ENCODE peak calls at places on chromosomes 11 and 22, in six cellular contexts. F is neural progenitor cell; O is foreskin fibroblast; L is Jurkat, Clone E6-1; J is astrocyte of the cerebellum; Q is fibroblast of pulmonary artery. T is an unnamed sample.

GRCh38 chr11:76086713-76087635 is 119.3 kb downstream of the WNT11 start:
- DNase-seq in F (no peak), O (peak), L (no peak), J (no peak), Q (peak), T (peak)

GRCh38 chr11:133793271-133793848 is 52.0 kb downstream of the SPATA19 start:
- DNase-seq in F (no peak), O (no peak), L (no peak), J (no peak), Q (no peak), T (no peak)

GRCh38 chr22:28855355-28856094 is 27.8 kb upstream of the ZNRF3 start:
- DNase-seq in F (peak), O (peak), L (peak), J (peak), Q (peak), T (peak)

GRCh38 chr11:29343465-29344333 is 673.1 kb downstream of the KCNA4 start:
- DNase-seq in F (peak), O (no peak), L (peak), J (no peak), Q (peak), T (no peak)

GRCh38 chr11:60852639-60853468 is 2.9 kb downstream of the PTGDR2 start:
- DNase-seq in F (peak), O (no peak), L (no peak), J (no peak), Q (no peak), T (no peak)

GRCh38 chr11:130179396-130180306 is 20.1 kb downstream of the ST14 start:
- DNase-seq in F (no peak), O (no peak), L (no peak), J (no peak), Q (no peak), T (no peak)

GRCh38 chr11:61350336-61350735 is 11.3 kb downstream of the CYB561A3 start:
- DNase-seq in F (no peak), O (no peak), L (no peak), J (no peak), Q (no peak), T (no peak)

GRCh38 chr22:25120093-25120561 is 79.5 kb upstream of the CRYBB3 start:
- DNase-seq in F (peak), O (no peak), L (peak), J (no peak), Q (peak), T (no peak)

GRCh38 chr11:16778286-16778685 is 39.8 kb downstream of the C11orf58 start:
- DNase-seq in F (no peak), O (no peak), L (no peak), J (no peak), Q (no peak), T (no peak)

GRCh38 chr22:43197271-43197941 is 10.5 kb upstream of the TTLL12 start:
- DNase-seq in F (no peak), O (peak), L (no peak), J (no peak), Q (peak), T (no peak)

GRCh38 chr11:94151903-94152677 is 23.4 kb downstream of the PANX1 start:
- DNase-seq in F (no peak), O (peak), L (no peak), J (no peak), Q (peak), T (no peak)

GRCh38 chr22:48635825-48636224 is 1191.8 kb downstream of the BRD1 start:
- DNase-seq in F (no peak), O (no peak), L (peak), J (no peak), Q (no peak), T (no peak)

GRCh38 chr11:19723572-19724342 is 11.1 kb downstream of the NAV2 start:
- DNase-seq in F (no peak), O (peak), L (peak), J (no peak), Q (peak), T (no peak)

GRCh38 chr11:35539781-35540281 is 14.4 kb upstream of the PAMR1 start:
- DNase-seq in F (no peak), O (peak), L (no peak), J (no peak), Q (peak), T (peak)

GRCh38 chr11:17171342-17171741 is 36.4 kb downstream of the PIK3C2A start:
- DNase-seq in F (no peak), O (no peak), L (no peak), J (peak), Q (peak), T (peak)

GRCh38 chr11:7572001-7572712 is 58.4 kb downstream of the PPFIBP2 start:
- DNase-seq in F (no peak), O (no peak), L (no peak), J (no peak), Q (no peak), T (no peak)

GRCh38 chr22:45435544-45436139 is 22.1 kb downstream of the RIBC2 start:
- DNase-seq in F (peak), O (peak), L (peak), J (peak), Q (peak), T (peak)

GRCh38 chr11:132101861-132102260 is 731.4 kb downstream of the NTM start:
- DNase-seq in F (no peak), O (no peak), L (no peak), J (peak), Q (peak), T (no peak)

GRCh38 chr11:47156333-47156732 is 20.3 kb downstream of the ARFGAP2 start:
- DNase-seq in F (no peak), O (no peak), L (no peak), J (no peak), Q (no peak), T (no peak)

GRCh38 chr11:80837051-80837450 is 1396.2 kb upstream of the TENM4 start:
- DNase-seq in F (no peak), O (no peak), L (no peak), J (no peak), Q (no peak), T (no peak)

GRCh38 chr22:20937794-20938148 is 20.6 kb downstream of the CRKL start:
- DNase-seq in F (no peak), O (no peak), L (no peak), J (no peak), Q (no peak), T (no peak)

GRCh38 chr22:48694296-48694883 is 1133.3 kb downstream of the BRD1 start:
- DNase-seq in F (no peak), O (no peak), L (no peak), J (no peak), Q (no peak), T (no peak)

GRCh38 chr11:67357831-67358555 is 4.6 kb upstream of the POLD4 start:
- DNase-seq in F (no peak), O (no peak), L (no peak), J (no peak), Q (peak), T (no peak)

GRCh38 chr11:68924073-68924925 is 20.6 kb downstream of the IGHMBP2 start:
- DNase-seq in F (no peak), O (no peak), L (no peak), J (no peak), Q (no peak), T (no peak)

GRCh38 chr11:123187670-123188507 is 7.2 kb downstream of the CLMP start:
- DNase-seq in F (peak), O (peak), L (no peak), J (no peak), Q (peak), T (no peak)

GRCh38 chr11:9249252-9249651 is 15.9 kb downstream of the DENND5A start:
- DNase-seq in F (no peak), O (no peak), L (no peak), J (no peak), Q (no peak), T (no peak)
- H3K4me3 ChIP-seq in F (no peak), O (no peak), L (no peak), J (no peak), Q (no peak), T (no peak)

DNA sequence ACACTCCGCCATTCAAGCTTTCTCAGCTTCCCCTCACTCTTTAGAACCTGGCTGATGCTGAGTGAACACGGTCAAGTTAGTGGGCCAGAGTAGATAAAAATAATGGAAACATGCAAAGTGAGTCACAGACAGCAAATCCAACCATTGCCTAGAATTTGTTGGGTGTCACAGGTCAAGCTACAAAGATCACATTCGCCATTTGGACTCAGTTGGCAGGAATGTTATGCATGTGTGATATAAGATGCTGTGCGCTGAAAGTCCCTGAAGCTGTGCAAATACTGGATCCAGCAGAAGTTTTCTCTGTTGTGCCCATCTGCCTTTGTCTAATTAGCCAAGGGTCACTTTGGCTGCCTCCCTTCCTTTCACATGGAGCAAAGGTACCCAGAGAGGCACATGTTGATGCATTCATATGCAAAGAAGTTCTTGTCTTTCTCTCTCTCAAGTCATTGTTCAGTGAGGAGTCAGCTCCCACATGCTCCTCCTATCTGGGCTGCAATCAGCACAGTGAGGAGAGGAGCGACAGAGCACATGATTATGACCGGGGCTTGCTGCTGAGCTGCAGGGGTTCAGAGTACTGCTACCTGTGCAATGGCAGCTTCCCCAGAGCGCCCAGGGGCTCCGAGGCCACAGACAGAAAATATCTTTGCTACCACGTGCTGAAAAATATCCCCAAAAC is 39.7 kb downstream of the FLI1 start:
- DNase-seq in F (peak), O (peak), L (peak), J (no peak), Q (no peak), T (no peak)
- H3K4me3 ChIP-seq in F (peak), O (no peak), L (peak), J (no peak), Q (no peak), T (no peak)

GRCh38 chr11:72069787-72070251 is 10.5 kb downstream of the NUMA1 start:
- DNase-seq in F (peak), O (peak), L (no peak), J (peak), Q (peak), T (peak)
- H3K4me3 ChIP-seq in F (no peak), O (peak), L (no peak), J (no peak), Q (no peak), T (no peak)

GRCh38 chr22:35343664-35344550 is 37.0 kb upstream of the HMOX1 start:
- DNase-seq in F (no peak), O (no peak), L (no peak), J (no peak), Q (no peak), T (no peak)

GRCh38 chr22:35346596-35347220 is 34.2 kb upstream of the HMOX1 start:
- DNase-seq in F (no peak), O (no peak), L (no peak), J (no peak), Q (no peak), T (no peak)

GRCh38 chr22:35347462-35347861 is 33.4 kb upstream of the HMOX1 start:
- DNase-seq in F (no peak), O (no peak), L (no peak), J (no peak), Q (no peak), T (no peak)

GRCh38 chr22:35344956-35345690 is 35.8 kb upstream of the HMOX1 start:
- DNase-seq in F (no peak), O (no peak), L (no peak), J (no peak), Q (no peak), T (no peak)

DNA sequence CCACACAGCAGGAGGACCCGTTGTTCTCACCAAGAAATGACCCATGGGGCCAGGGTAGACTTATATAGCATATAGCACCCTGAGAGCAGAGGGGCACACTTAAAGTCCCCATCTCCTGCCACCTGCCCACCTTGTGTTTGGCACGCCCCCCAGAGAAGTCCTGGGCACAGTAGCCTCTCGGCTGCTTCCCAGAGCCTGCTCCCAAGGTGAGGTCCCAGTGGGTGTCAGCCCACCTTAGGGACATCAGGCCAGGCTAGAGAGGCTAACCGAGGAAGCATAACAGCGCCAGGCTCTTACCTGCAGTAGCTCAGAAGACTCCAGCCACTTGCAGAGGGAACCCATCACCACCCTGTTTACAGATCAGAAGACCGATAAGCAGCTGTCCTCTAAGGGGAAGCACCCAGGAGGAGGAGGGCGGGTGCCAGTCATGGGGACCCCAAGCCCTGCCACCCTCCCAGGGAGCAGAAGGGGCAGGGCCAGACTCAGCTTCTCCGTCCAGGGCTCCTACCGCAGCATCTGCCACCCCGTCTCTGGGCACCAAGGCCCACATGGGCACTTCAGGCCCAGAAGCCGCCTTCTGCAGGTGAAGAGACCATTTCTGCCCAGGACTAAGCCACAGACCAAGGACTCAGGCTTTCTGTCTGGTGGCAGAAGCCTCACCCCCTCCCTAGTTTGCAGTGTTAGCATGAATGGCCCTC is 34.9 kb upstream of the HMOX1 start:
- DNase-seq in F (no peak), O (no peak), L (no peak), J (no peak), Q (no peak), T (no peak)
- H3K4me3 ChIP-seq in F (no peak), O (no peak), L (no peak), J (no peak), Q (no peak), T (no peak)

DNA sequence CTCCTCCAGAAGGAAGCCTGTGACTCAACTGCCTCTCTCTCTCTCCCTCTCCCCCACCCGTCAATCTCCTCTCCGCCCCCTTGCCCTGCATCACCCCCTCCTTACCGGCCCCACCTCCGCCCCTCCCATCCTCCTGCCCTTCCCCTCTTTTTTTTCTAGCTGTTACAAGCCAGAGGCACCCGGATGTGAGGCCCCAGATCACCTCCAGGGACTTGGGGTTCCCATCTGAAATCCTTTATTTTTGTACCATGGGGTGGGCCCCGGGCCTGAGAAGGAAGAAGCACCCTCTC is 10.8 kb downstream of the KCTD17 start:
- DNase-seq in F (no peak), O (no peak), L (no peak), J (no peak), Q (no peak), T (no peak)
- H3K4me3 ChIP-seq in F (no peak), O (no peak), L (no peak), J (no peak), Q (no peak), T (no peak)

GRCh38 chr22:33050614-33051230 is 7.5 kb downstream of the SYN3 start:
- DNase-seq in F (no peak), O (no peak), L (no peak), J (no peak), Q (no peak), T (no peak)
- H3K4me3 ChIP-seq in F (no peak), O (no peak), L (no peak), J (no peak), Q (no peak), T (no peak)

GRCh38 chr11:44566952-44567875 is 1.8 kb downstream of the CD82 start:
- DNase-seq in F (no peak), O (no peak), L (peak), J (no peak), Q (no peak), T (no peak)

GRCh38 chr11:44566559-44566949 is 1.1 kb downstream of the CD82 start:
- DNase-seq in F (no peak), O (no peak), L (peak), J (no peak), Q (no peak), T (no peak)

GRCh38 chr11:44567876-44568256 is 2.4 kb downstream of the CD82 start:
- DNase-seq in F (no peak), O (no peak), L (no peak), J (no peak), Q (no peak), T (no peak)

GRCh38 chr11:44568706-44569473 is 3.4 kb downstream of the CD82 start:
- DNase-seq in F (no peak), O (peak), L (peak), J (peak), Q (peak), T (peak)

GRCh38 chr11:44568358-44568705 is 2.9 kb downstream of the CD82 start:
- DNase-seq in F (no peak), O (no peak), L (no peak), J (no peak), Q (no peak), T (no peak)
- H3K4me3 ChIP-seq in F (no peak), O (no peak), L (peak), J (no peak), Q (no peak), T (no peak)

GRCh38 chr11:77193915-77194830 is 66.1 kb downstream of the MYO7A start:
- DNase-seq in F (no peak), O (no peak), L (no peak), J (no peak), Q (no peak), T (no peak)

GRCh38 chr11:77193167-77193566 is 65.1 kb downstream of the MYO7A start:
- DNase-seq in F (no peak), O (no peak), L (no peak), J (no peak), Q (no peak), T (no peak)

GRCh38 chr11:77191429-77191822 is 63.4 kb downstream of the MYO7A start:
- DNase-seq in F (no peak), O (no peak), L (no peak), J (no peak), Q (no peak), T (no peak)

GRCh38 chr11:77190331-77191075 is 62.5 kb downstream of the MYO7A start:
- DNase-seq in F (no peak), O (no peak), L (no peak), J (no peak), Q (no peak), T (no peak)

GRCh38 chr11:77191823-77192495 is 63.9 kb downstream of the MYO7A start:
- DNase-seq in F (peak), O (no peak), L (peak), J (no peak), Q (peak), T (no peak)
- H3K4me3 ChIP-seq in F (peak), O (no peak), L (peak), J (no peak), Q (peak), T (no peak)

GRCh38 chr11:64447717-64448598 is 89.0 kb downstream of the RPS6KA4 start:
- DNase-seq in F (no peak), O (peak), L (no peak), J (no peak), Q (peak), T (no peak)
- H3K4me3 ChIP-seq in F (no peak), O (peak), L (peak), J (no peak), Q (no peak), T (peak)